ENCODE peak calls at places on chromosomes 4 and X, in six cellular contexts. B is heart right ventricle, Y is iris pigment epithelial cell, P is colonic mucosa, W is ELR, L is germinal center. A is an unnamed sample.
A peak's percentile ranks its signal among the peaks of the same experiment; 100 is the strongest.

GRCh38 chr4:7217453-7218310 is 25.3 kb downstream of the SORCS2 start:
- DNase-seq in W (peak; percentile 36), P (no peak), L (no peak), B (no peak), Y (peak; percentile 66), A (no peak)

GRCh38 chr4:67922697-67923096 is 38.9 kb upstream of the TMPRSS11D start:
- DNase-seq in L (no peak), W (no peak), Y (peak; percentile 29), B (no peak), P (no peak), A (no peak)

GRCh38 chrX:39536165-39536564 is 561.6 kb downstream of the BCOR start:
- DNase-seq in B (no peak), P (no peak), L (no peak), W (no peak), Y (no peak), A (no peak)

GRCh38 chr4:62522273-62522672 is 1322.1 kb downstream of the ADGRL3 start:
- DNase-seq in L (no peak), B (no peak), Y (no peak), P (no peak), W (no peak), A (no peak)

GRCh38 chr4:169485791-169486742 is 126.3 kb downstream of the NEK1 start:
- DNase-seq in B (peak; percentile 23), L (peak; percentile 23), W (peak; percentile 67), P (peak; percentile 52), Y (peak; percentile 75), A (peak; percentile 47)

GRCh38 chr4:127370495-127371069 is 262.2 kb upstream of the INTU start:
- DNase-seq in P (no peak), Y (no peak), L (no peak), W (peak; percentile 3), B (peak; percentile 14), A (no peak)

GRCh38 chr4:38757945-38758344 is 24.8 kb downstream of the TLR10 start:
- DNase-seq in W (peak; percentile 13), L (no peak), Y (no peak), B (no peak), P (no peak), A (no peak)

GRCh38 chrX:151703487-151703886 is 8.2 kb downstream of the PRRG3 start:
- DNase-seq in B (peak; percentile 65), Y (no peak), P (no peak), L (no peak), W (no peak), A (no peak)

GRCh38 chr4:142353149-142353738 is 492.9 kb downstream of the INPP4B start:
- DNase-seq in B (peak; percentile 26), L (no peak), P (no peak), W (peak; percentile 84), Y (peak; percentile 63), A (no peak)

GRCh38 chr4:4248036-4248884 is at the start of gene TMEM128:
- DNase-seq in W (peak; percentile 94), P (peak; percentile 93), L (peak; percentile 93), B (peak; percentile 94), Y (peak; percentile 94), A (peak; percentile 97)

GRCh38 chrX:153381684-153382532 is 19.2 kb downstream of the PNMA6E start:
- DNase-seq in Y (peak; percentile 94), P (no peak), B (peak; percentile 15), W (peak; percentile 59), L (no peak), A (no peak)

GRCh38 chr4:97911236-97911906 is 231.9 kb downstream of the STPG2 start:
- DNase-seq in P (no peak), Y (no peak), B (no peak), L (no peak), W (no peak), A (no peak)

GRCh38 chr4:55560096-55560495 is 13.4 kb upstream of the CLOCK start:
- DNase-seq in Y (no peak), L (no peak), W (no peak), B (no peak), P (no peak), A (no peak)

GRCh38 chr4:182231080-182231479 is 12.1 kb upstream of the TENM3 start:
- DNase-seq in P (no peak), L (no peak), Y (no peak), W (peak; percentile 35), B (no peak), A (no peak)

GRCh38 chrX:81120270-81120935 is 81.3 kb downstream of the HMGN5 start:
- DNase-seq in B (no peak), L (no peak), W (no peak), Y (no peak), P (peak; percentile 20), A (no peak)

GRCh38 chr4:6109842-6110560 is 90.3 kb downstream of the JAKMIP1 start:
- DNase-seq in Y (no peak), P (no peak), B (no peak), W (no peak), L (no peak), A (no peak)

GRCh38 chr4:1684756-1685603 is 867 bp upstream of the FAM53A start:
- DNase-seq in P (peak; percentile 37), Y (no peak), B (no peak), W (no peak), L (no peak), A (peak; percentile 10)

GRCh38 chr4:576991-577498 is 950 bp upstream of the TMEM271 start:
- DNase-seq in W (peak; percentile 17), L (no peak), Y (no peak), P (no peak), B (no peak), A (no peak)

GRCh38 chrX:73922856-73923429 is 359.9 kb downstream of the CHIC1 start:
- DNase-seq in L (no peak), W (peak; percentile 7), Y (peak; percentile 43), P (no peak), B (no peak), A (no peak)

GRCh38 chr4:90061881-90062280 is 65.3 kb upstream of the CCSER1 start:
- DNase-seq in B (no peak), P (no peak), Y (no peak), L (no peak), W (no peak), A (no peak)

GRCh38 chrX:15738686-15739016 is 581 bp downstream of the CA5B start:
- DNase-seq in P (no peak), B (no peak), Y (no peak), L (no peak), W (no peak), A (no peak)

GRCh38 chr4:38504396-38504715 is 159.6 kb upstream of the KLF3 start:
- DNase-seq in L (no peak), P (no peak), W (no peak), Y (no peak), B (no peak), A (no peak)

GRCh38 chr4:26568446-26568994 is 15.4 kb upstream of the TBC1D19 start:
- DNase-seq in P (no peak), L (no peak), Y (peak; percentile 89), B (no peak), W (peak; percentile 97), A (no peak)

GRCh38 chr4:105587851-105588250 is 35.4 kb downstream of the ARHGEF38 start:
- DNase-seq in Y (no peak), B (no peak), L (no peak), P (no peak), W (no peak), A (no peak)

GRCh38 chrX:129823115-129823514 is 20.6 kb downstream of the ZDHHC9 start:
- DNase-seq in P (peak; percentile 43), B (peak; percentile 20), W (peak; percentile 57), L (peak; percentile 27), Y (peak; percentile 44), A (peak; percentile 44)

GRCh38 chrX:30779453-30780030 is 109.5 kb downstream of the TAB3 start:
- DNase-seq in L (no peak), Y (no peak), B (no peak), P (no peak), W (no peak), A (no peak)

GRCh38 chr4:67054901-67055300 is 490.4 kb downstream of the CENPC start:
- DNase-seq in L (no peak), P (no peak), Y (no peak), W (no peak), B (no peak), A (no peak)

GRCh38 chr4:189498457-189498856 is 442.2 kb upstream of the FRG1 start:
- DNase-seq in L (no peak), W (no peak), Y (no peak), P (no peak), B (no peak), A (no peak)

GRCh38 chr4:37837446-37837845 is 11.0 kb downstream of the PGM2 start:
- DNase-seq in L (no peak), B (no peak), P (no peak), Y (peak; percentile 90), W (peak; percentile 89), A (no peak)

GRCh38 chr4:155972098-155972497 is 18.4 kb upstream of the CTSO start:
- DNase-seq in L (no peak), B (no peak), P (no peak), W (peak; percentile 38), Y (peak; percentile 46), A (no peak)

GRCh38 chrX:111008126-111008525 is 87.9 kb upstream of the PAK3 start:
- DNase-seq in P (no peak), B (no peak), L (no peak), Y (no peak), W (no peak), A (no peak)

GRCh38 chrX:140817943-140818342 is 108.4 kb downstream of the LINC00632 start:
- DNase-seq in W (peak; percentile 52), Y (peak; percentile 31), P (no peak), B (no peak), L (peak; percentile 1), A (peak; percentile 24)

GRCh38 chr4:182245541-182246245 is 2.5 kb downstream of the TENM3 start:
- DNase-seq in W (no peak), Y (peak; percentile 36), L (no peak), P (no peak), B (no peak), A (no peak)

GRCh38 chr4:14130551-14130950 is 503.0 kb upstream of the BOD1L1 start:
- DNase-seq in L (no peak), W (peak; percentile 15), Y (peak; percentile 44), P (no peak), B (no peak), A (no peak)

GRCh38 chr4:95549246-95550138 is 719 bp upstream of the UNC5C start:
- DNase-seq in P (peak; percentile 50), W (no peak), B (peak; percentile 55), L (no peak), Y (peak; percentile 31), A (peak; percentile 79)

GRCh38 chrX:70446380-70447350 is 2.0 kb downstream of the DLG3 start:
- DNase-seq in Y (no peak), P (no peak), L (no peak), B (no peak), W (no peak), A (peak; percentile 26)

GRCh38 chrX:80810365-80810978 is 795 bp upstream of the BRWD3 start:
- DNase-seq in W (peak; percentile 17), L (no peak), B (no peak), P (no peak), Y (peak; percentile 8), A (no peak)

GRCh38 chrX:118745570-118745969 is 18.2 kb downstream of the IL13RA1 start:
- DNase-seq in B (no peak), P (no peak), Y (peak; percentile 58), L (no peak), W (no peak), A (no peak)

A was measured in GM13977.